ENCODE peak calls at places on chromosomes 13 and 19, in six cellular contexts. J is CD8-positive, alpha-beta T cell; C is lung; E is neural progenitor cell; P is GM13977; Y is neural crest cell. H is an unnamed sample.

GRCh38 chr13:29888306-29888705 is 37.9 kb upstream of the UBL3 start:
- DNase-seq in J (no peak), C (no peak), E (no peak), P (no peak), Y (no peak), H (no peak)

GRCh38 chr13:41054212-41054877 is 7.0 kb upstream of the WBP4 start:
- DNase-seq in J (no peak), C (no peak), E (peak; percentile 57), P (peak; percentile 41), Y (peak; percentile 9), H (no peak)

GRCh38 chr19:37655689-37656491 is 625 bp upstream of the ZFP30 start:
- DNase-seq in J (peak; percentile 77), C (peak; percentile 80), E (peak; percentile 92), P (peak; percentile 87), Y (peak; percentile 71), H (peak; percentile 88)

GRCh38 chr13:47281981-47282380 is 385.1 kb upstream of the HTR2A start:
- DNase-seq in J (no peak), C (no peak), E (no peak), P (no peak), Y (no peak), H (no peak)

GRCh38 chr19:47573076-47574026 is at the start of gene ZNF541:
- DNase-seq in J (peak; percentile 81), C (peak; percentile 38), E (no peak), P (no peak), Y (no peak), H (no peak)

GRCh38 chr13:27000686-27001085 is 170.9 kb downstream of the USP12 start:
- DNase-seq in J (no peak), C (no peak), E (no peak), P (no peak), Y (no peak), H (no peak)

GRCh38 chr13:114151565-114152284 is 19.3 kb upstream of the RASA3 start:
- DNase-seq in J (peak; percentile 46), C (no peak), E (no peak), P (no peak), Y (no peak), H (no peak)

GRCh38 chr13:94706854-94707399 is 5.4 kb downstream of the SOX21 start:
- DNase-seq in J (no peak), C (no peak), E (peak; percentile 96), P (peak; percentile 21), Y (peak; percentile 52), H (peak; percentile 21)

GRCh38 chr19:18596752-18597157 is 8.2 kb downstream of the REX1BD start:
- DNase-seq in J (no peak), C (peak; percentile 46), E (peak; percentile 61), P (peak; percentile 51), Y (no peak), H (peak; percentile 67)

GRCh38 chr19:57241181-57241580 is 749 bp downstream of the ZNF805 start:
- DNase-seq in J (no peak), C (no peak), E (no peak), P (peak; percentile 22), Y (no peak), H (no peak)

GRCh38 chr13:21420706-21421105 is 38.4 kb downstream of the ZDHHC20 start:
- DNase-seq in J (no peak), C (no peak), E (no peak), P (no peak), Y (no peak), H (no peak)

GRCh38 chr19:19206938-19207337 is 3.7 kb upstream of the NR2C2AP start:
- DNase-seq in J (no peak), C (no peak), E (no peak), P (no peak), Y (no peak), H (no peak)

GRCh38 chr13:109694972-109695371 is 91.4 kb downstream of the IRS2 start:
- DNase-seq in J (no peak), C (no peak), E (no peak), P (no peak), Y (no peak), H (no peak)

GRCh38 chr19:14023404-14024235 is 4.3 kb upstream of the RLN3 start:
- DNase-seq in J (no peak), C (peak; percentile 41), E (peak; percentile 74), P (no peak), Y (peak; percentile 59), H (no peak)

GRCh38 chr13:41991936-41992335 is 31.0 kb upstream of the VWA8 start:
- DNase-seq in J (no peak), C (no peak), E (no peak), P (no peak), Y (no peak), H (no peak)

GRCh38 chr13:114025432-114026127 is 51.7 kb upstream of the C13orf46 start:
- DNase-seq in J (no peak), C (no peak), E (peak; percentile 38), P (no peak), Y (no peak), H (no peak)

GRCh38 chr13:98687319-98687718 is 65.2 kb downstream of the SLC15A1 start:
- DNase-seq in J (no peak), C (no peak), E (no peak), P (no peak), Y (no peak), H (no peak)

GRCh38 chr13:70729369-70729768 is 621.1 kb upstream of the KLHL1 start:
- DNase-seq in J (no peak), C (no peak), E (no peak), P (no peak), Y (no peak), H (no peak)

GRCh38 chr13:28440774-28441532 is 54.0 kb downstream of the FLT1 start:
- DNase-seq in J (no peak), C (no peak), E (no peak), P (no peak), Y (no peak), H (no peak)

GRCh38 chr19:39845621-39846175 is 481 bp downstream of the FBL start:
- DNase-seq in J (no peak), C (no peak), E (peak; percentile 61), P (no peak), Y (no peak), H (no peak)

GRCh38 chr19:9116547-9116946 is 984 bp upstream of the OR7G1 start:
- DNase-seq in J (no peak), C (no peak), E (no peak), P (no peak), Y (no peak), H (no peak)

GRCh38 chr13:61728468-61728867 is 312.8 kb upstream of the PCDH20 start:
- DNase-seq in J (no peak), C (no peak), E (no peak), P (no peak), Y (no peak), H (no peak)

GRCh38 chr19:2303209-2303798 is 4.7 kb downstream of the LINGO3 start:
- DNase-seq in J (no peak), C (no peak), E (no peak), P (no peak), Y (no peak), H (no peak)

GRCh38 chr19:43624933-43625332 is 5.5 kb upstream of the ZNF428 start:
- DNase-seq in J (peak; percentile 73), C (peak; percentile 40), E (peak; percentile 86), P (peak; percentile 89), Y (no peak), H (peak; percentile 92)

GRCh38 chr19:31875550-31875949 is 469.9 kb upstream of the ZNF507 start:
- DNase-seq in J (no peak), C (no peak), E (no peak), P (no peak), Y (no peak), H (no peak)

GRCh38 chr13:73428137-73428536 is 369.3 kb downstream of the KLF5 start:
- DNase-seq in J (no peak), C (no peak), E (no peak), P (no peak), Y (no peak), H (no peak)

DNA sequence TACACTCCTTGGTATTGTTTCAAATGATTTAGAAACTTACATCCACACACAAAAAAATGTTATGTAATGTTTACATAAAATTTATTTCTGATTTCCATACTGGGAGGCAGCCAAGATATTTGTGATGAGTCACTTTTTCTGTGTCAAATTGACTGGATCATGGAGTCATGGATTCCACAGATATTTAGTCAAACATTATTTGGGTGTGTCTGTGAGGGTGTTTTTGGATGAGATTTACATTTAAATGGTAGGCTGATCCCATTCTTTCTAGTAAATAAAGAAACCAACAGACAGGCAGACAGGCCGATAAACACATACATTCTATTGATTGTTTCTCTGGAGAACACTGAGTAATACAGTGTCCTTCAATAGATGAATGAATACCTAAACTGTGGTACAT is 562.8 kb downstream of the SLITRK6 start:
- DNase-seq in J (no peak), C (no peak), E (no peak), P (no peak), Y (no peak), H (no peak)
- TF ChIP-seq CTCF in J (no peak), C (no peak), E (no peak), P (no peak), Y (no peak), H (no peak)

GRCh38 chr19:48933382-48933932 is at the start of gene DHDH:
- DNase-seq in J (peak; percentile 77), C (peak; percentile 89), E (peak; percentile 97), P (peak; percentile 81), Y (peak; percentile 62), H (peak; percentile 85)
- TF ChIP-seq CTCF in J (no peak), C (no peak), E (peak; percentile 13), P (no peak), Y (no peak), H (no peak)

GRCh38 chr13:24668955-24669354 is 11.3 kb upstream of the ATP12A start:
- DNase-seq in J (no peak), C (peak; percentile 53), E (no peak), P (no peak), Y (no peak), H (no peak)

GRCh38 chr13:24670174-24670573 is 10.0 kb upstream of the ATP12A start:
- DNase-seq in J (no peak), C (no peak), E (no peak), P (no peak), Y (no peak), H (no peak)

GRCh38 chr13:24671367-24672117 is 8.7 kb upstream of the ATP12A start:
- DNase-seq in J (no peak), C (peak; percentile 44), E (peak; percentile 69), P (peak; percentile 51), Y (peak; percentile 37), H (peak; percentile 58)

GRCh38 chr13:24672141-24673132 is 7.8 kb upstream of the ATP12A start:
- DNase-seq in J (no peak), C (no peak), E (no peak), P (no peak), Y (no peak), H (no peak)

GRCh38 chr13:24670927-24671326 is 9.3 kb upstream of the ATP12A start:
- DNase-seq in J (no peak), C (no peak), E (peak; percentile 77), P (no peak), Y (no peak), H (no peak)
- TF ChIP-seq CTCF in J (peak; percentile 24), C (no peak), E (peak; percentile 22), P (no peak), Y (no peak), H (no peak)

DNA sequence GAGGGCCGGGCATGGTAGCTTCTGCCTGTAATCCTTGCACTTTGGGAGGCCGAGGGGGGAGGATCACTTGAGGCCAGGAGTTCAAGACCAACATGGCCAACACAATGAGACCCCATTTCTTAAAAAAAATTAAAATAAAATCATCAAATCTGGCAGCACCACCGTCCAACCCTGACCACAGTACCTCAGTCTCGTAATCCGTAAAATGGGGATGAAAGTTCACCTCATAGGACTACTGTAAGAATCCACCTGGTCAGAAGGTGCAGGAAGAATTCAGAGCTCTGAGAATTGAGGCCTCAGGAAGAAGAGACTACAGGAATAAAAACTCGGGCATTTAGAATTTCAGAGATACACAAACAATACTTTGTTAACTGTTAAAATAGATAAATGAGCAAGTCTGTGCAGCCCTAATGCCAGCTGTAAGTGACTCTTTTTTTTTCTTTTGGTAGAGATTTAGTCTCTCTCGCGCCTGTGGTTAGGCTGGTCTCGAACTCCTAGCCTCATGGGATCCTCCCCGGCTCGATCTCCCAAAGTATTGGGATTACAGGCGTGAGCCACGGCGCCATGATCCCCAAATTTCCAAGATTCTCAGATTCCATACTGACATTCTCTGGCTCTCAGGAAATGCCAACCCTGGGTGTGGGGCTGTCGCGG is 2.9 kb downstream of the PPP1R13L start:
- DNase-seq in J (no peak), C (no peak), E (no peak), P (no peak), Y (no peak), H (no peak)
- TF ChIP-seq CTCF in J (no peak), C (no peak), E (no peak), P (no peak), Y (no peak), H (no peak)